ENCODE peak calls at places on chromosome 13, in six cellular contexts. One of them, this sample, is unnamed.

GRCh38 chr13:112248909-112249592 is 127.1 kb upstream of the SPACA7 start:
- DNase-seq in mesenchymal stem cell: no peak
- DNase-seq in H9: no peak
- DNase-seq in neuronal stem cell: no peak
- DNase-seq in mesendoderm: no peak
- DNase-seq in IMR-90: no peak
- DNase-seq in this sample: no peak

GRCh38 chr13:59747529-59747928 is 416.2 kb downstream of the DIAPH3 start:
- DNase-seq in neuronal stem cell: no peak
- DNase-seq in H9: no peak
- DNase-seq in mesenchymal stem cell: no peak
- DNase-seq in IMR-90: no peak
- DNase-seq in mesendoderm: peak
- DNase-seq in this sample: no peak

GRCh38 chr13:48235100-48235813 is 2.3 kb downstream of the ITM2B start:
- DNase-seq in mesenchymal stem cell: peak
- DNase-seq in mesendoderm: peak
- DNase-seq in IMR-90: peak
- DNase-seq in H9: peak
- DNase-seq in neuronal stem cell: no peak
- DNase-seq in this sample: no peak

GRCh38 chr13:42458193-42458592 is 115.8 kb upstream of the TNFSF11 start:
- DNase-seq in mesendoderm: no peak
- DNase-seq in IMR-90: no peak
- DNase-seq in neuronal stem cell: no peak
- DNase-seq in H9: no peak
- DNase-seq in mesenchymal stem cell: no peak
- DNase-seq in this sample: no peak

GRCh38 chr13:73365240-73365639 is 306.4 kb downstream of the KLF5 start:
- DNase-seq in mesenchymal stem cell: no peak
- DNase-seq in mesendoderm: no peak
- DNase-seq in IMR-90: no peak
- DNase-seq in H9: no peak
- DNase-seq in neuronal stem cell: no peak
- DNase-seq in this sample: no peak

GRCh38 chr13:110468986-110469495 is 92.5 kb downstream of the RAB20 start:
- DNase-seq in mesenchymal stem cell: no peak
- DNase-seq in mesendoderm: no peak
- DNase-seq in neuronal stem cell: no peak
- DNase-seq in H9: no peak
- DNase-seq in IMR-90: no peak
- DNase-seq in this sample: no peak

GRCh38 chr13:80962173-80962572 is 621.2 kb upstream of the SPRY2 start:
- DNase-seq in mesenchymal stem cell: no peak
- DNase-seq in neuronal stem cell: no peak
- DNase-seq in H9: no peak
- DNase-seq in mesendoderm: no peak
- DNase-seq in IMR-90: no peak
- DNase-seq in this sample: no peak

GRCh38 chr13:100848304-100848703 is 173.7 kb upstream of the TMTC4 start:
- DNase-seq in neuronal stem cell: no peak
- DNase-seq in mesenchymal stem cell: no peak
- DNase-seq in mesendoderm: no peak
- DNase-seq in IMR-90: no peak
- DNase-seq in H9: no peak
- DNase-seq in this sample: no peak

GRCh38 chr13:109569938-109570711 is 216.3 kb downstream of the IRS2 start:
- DNase-seq in neuronal stem cell: no peak
- DNase-seq in IMR-90: no peak
- DNase-seq in mesenchymal stem cell: no peak
- DNase-seq in mesendoderm: no peak
- DNase-seq in H9: no peak
- DNase-seq in this sample: no peak

GRCh38 chr13:26707122-26708006 is 53.2 kb downstream of the GPR12 start:
- DNase-seq in IMR-90: peak
- DNase-seq in mesenchymal stem cell: peak
- DNase-seq in H9: peak
- DNase-seq in mesendoderm: peak
- DNase-seq in neuronal stem cell: peak
- DNase-seq in this sample: no peak

GRCh38 chr13:37656247-37656940 is 57.8 kb upstream of the POSTN start:
- DNase-seq in neuronal stem cell: no peak
- DNase-seq in IMR-90: peak
- DNase-seq in mesendoderm: peak
- DNase-seq in H9: no peak
- DNase-seq in mesenchymal stem cell: peak
- DNase-seq in this sample: no peak

GRCh38 chr13:77143325-77143907 is 116.5 kb upstream of the FBXL3 start:
- DNase-seq in mesenchymal stem cell: peak
- DNase-seq in neuronal stem cell: no peak
- DNase-seq in IMR-90: peak
- DNase-seq in mesendoderm: no peak
- DNase-seq in H9: no peak
- DNase-seq in this sample: no peak

GRCh38 chr13:110713981-110714797 is 689 bp downstream of the ING1 start:
- DNase-seq in H9: peak
- DNase-seq in mesendoderm: peak
- DNase-seq in IMR-90: peak
- DNase-seq in mesenchymal stem cell: peak
- DNase-seq in neuronal stem cell: peak
- DNase-seq in this sample: peak

GRCh38 chr13:98461525-98462240 is 115.2 kb downstream of the STK24 start:
- DNase-seq in neuronal stem cell: no peak
- DNase-seq in H9: no peak
- DNase-seq in IMR-90: no peak
- DNase-seq in mesenchymal stem cell: no peak
- DNase-seq in mesendoderm: no peak
- DNase-seq in this sample: no peak

GRCh38 chr13:39641645-39642044 is 13.8 kb upstream of the COG6 start:
- DNase-seq in mesenchymal stem cell: no peak
- DNase-seq in neuronal stem cell: no peak
- DNase-seq in H9: no peak
- DNase-seq in IMR-90: no peak
- DNase-seq in mesendoderm: no peak
- DNase-seq in this sample: no peak

GRCh38 chr13:79901336-79901735 is 420.4 kb downstream of the NDFIP2 start:
- DNase-seq in neuronal stem cell: no peak
- DNase-seq in mesenchymal stem cell: peak
- DNase-seq in H9: no peak
- DNase-seq in IMR-90: peak
- DNase-seq in mesendoderm: peak
- DNase-seq in this sample: no peak

GRCh38 chr13:46961719-46962118 is 64.9 kb upstream of the HTR2A start:
- DNase-seq in H9: no peak
- DNase-seq in mesenchymal stem cell: peak
- DNase-seq in mesendoderm: peak
- DNase-seq in neuronal stem cell: no peak
- DNase-seq in IMR-90: peak
- DNase-seq in this sample: no peak

GRCh38 chr13:47215741-47216140 is 318.9 kb upstream of the HTR2A start:
- DNase-seq in mesendoderm: peak
- DNase-seq in mesenchymal stem cell: peak
- DNase-seq in neuronal stem cell: no peak
- DNase-seq in IMR-90: peak
- DNase-seq in H9: no peak
- DNase-seq in this sample: no peak

GRCh38 chr13:94073006-94073744 is 406.3 kb downstream of the DCT start:
- DNase-seq in IMR-90: peak
- DNase-seq in H9: no peak
- DNase-seq in mesendoderm: no peak
- DNase-seq in mesenchymal stem cell: peak
- DNase-seq in neuronal stem cell: no peak
- DNase-seq in this sample: no peak

GRCh38 chr13:20053016-20053415 is 94.5 kb downstream of the ZMYM2 start:
- DNase-seq in mesenchymal stem cell: no peak
- DNase-seq in neuronal stem cell: no peak
- DNase-seq in H9: no peak
- DNase-seq in mesendoderm: no peak
- DNase-seq in IMR-90: no peak
- DNase-seq in this sample: no peak

GRCh38 chr13:94176576-94176975 is 302.9 kb downstream of the DCT start:
- DNase-seq in IMR-90: no peak
- DNase-seq in mesendoderm: no peak
- DNase-seq in mesenchymal stem cell: peak
- DNase-seq in neuronal stem cell: no peak
- DNase-seq in H9: no peak
- DNase-seq in this sample: no peak

GRCh38 chr13:20177049-20177831 is 15.5 kb downstream of the GJB2 start:
- DNase-seq in H9: no peak
- DNase-seq in neuronal stem cell: no peak
- DNase-seq in mesenchymal stem cell: no peak
- DNase-seq in IMR-90: no peak
- DNase-seq in mesendoderm: no peak
- DNase-seq in this sample: no peak

GRCh38 chr13:48315981-48316380 is 12.4 kb downstream of the RB1 start:
- DNase-seq in mesendoderm: no peak
- DNase-seq in neuronal stem cell: no peak
- DNase-seq in H9: no peak
- DNase-seq in mesenchymal stem cell: no peak
- DNase-seq in IMR-90: no peak
- DNase-seq in this sample: no peak

GRCh38 chr13:42684226-42684625 is 97.2 kb upstream of the FAM216B start:
- DNase-seq in IMR-90: no peak
- DNase-seq in H9: no peak
- DNase-seq in mesendoderm: peak
- DNase-seq in mesenchymal stem cell: no peak
- DNase-seq in neuronal stem cell: no peak
- DNase-seq in this sample: no peak

GRCh38 chr13:77310579-77311279 is 16.2 kb downstream of the MYCBP2 start:
- DNase-seq in H9: no peak
- DNase-seq in neuronal stem cell: no peak
- DNase-seq in mesendoderm: no peak
- DNase-seq in IMR-90: no peak
- DNase-seq in mesenchymal stem cell: no peak
- DNase-seq in this sample: no peak

GRCh38 chr13:43230989-43231388 is 207.6 kb downstream of the DNAJC15 start:
- DNase-seq in IMR-90: no peak
- DNase-seq in neuronal stem cell: no peak
- DNase-seq in mesendoderm: no peak
- DNase-seq in H9: no peak
- DNase-seq in mesenchymal stem cell: no peak
- DNase-seq in this sample: no peak

GRCh38 chr13:107104631-107105030 is 536.7 kb upstream of the ARGLU1 start:
- DNase-seq in H9: no peak
- DNase-seq in mesenchymal stem cell: no peak
- DNase-seq in neuronal stem cell: no peak
- DNase-seq in IMR-90: peak
- DNase-seq in mesendoderm: no peak
- DNase-seq in this sample: no peak

GRCh38 chr13:21020581-21020980 is 40.8 kb downstream of the LATS2 start:
- DNase-seq in H9: peak
- DNase-seq in mesendoderm: no peak
- DNase-seq in mesenchymal stem cell: no peak
- DNase-seq in neuronal stem cell: no peak
- DNase-seq in IMR-90: no peak
- DNase-seq in this sample: no peak

DNA sequence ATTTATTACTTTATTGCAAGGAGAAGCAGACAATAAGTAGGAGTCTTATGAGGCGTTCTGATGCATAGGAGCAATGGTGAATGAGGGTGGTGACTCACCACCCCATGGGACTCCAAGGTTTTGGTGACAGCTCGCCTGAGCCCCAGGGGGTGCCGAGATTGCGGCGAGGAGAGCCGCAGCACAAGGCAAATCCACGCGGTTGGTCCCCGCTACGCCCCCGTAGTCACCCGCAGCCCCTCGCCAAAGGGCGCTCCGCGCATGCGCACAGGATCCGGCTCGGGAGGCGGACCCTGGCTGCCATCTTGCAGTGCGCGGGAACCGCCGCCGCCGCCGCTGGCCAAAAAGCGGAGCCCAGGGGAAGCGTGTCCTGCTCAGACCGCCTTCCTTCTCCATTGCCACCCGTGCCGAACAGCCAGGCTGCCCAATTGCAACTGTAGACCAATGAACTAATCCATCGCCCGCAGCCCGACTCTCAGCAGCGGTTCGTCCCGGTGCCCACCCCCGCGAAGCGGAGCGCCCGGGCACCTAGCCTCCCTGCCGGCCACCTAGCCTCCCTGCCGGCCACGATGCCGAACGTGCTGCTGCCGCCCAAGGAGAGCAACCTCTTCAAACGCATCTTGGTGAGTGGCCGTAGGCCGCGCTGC is at the start of gene NAA16:
- DNase-seq in mesenchymal stem cell: peak
- DNase-seq in neuronal stem cell: peak
- DNase-seq in H9: peak
- DNase-seq in IMR-90: peak
- DNase-seq in mesendoderm: peak
- DNase-seq in this sample: peak
- H4K8ac ChIP-seq in mesenchymal stem cell: peak
- H4K8ac ChIP-seq in neuronal stem cell: no peak
- H4K8ac ChIP-seq in H9: no peak
- H4K8ac ChIP-seq in IMR-90: peak
- H4K8ac ChIP-seq in mesendoderm: no peak
- H4K8ac ChIP-seq in this sample: peak

GRCh38 chr13:113736258-113736731 is 22.7 kb upstream of the TMEM255B start:
- DNase-seq in neuronal stem cell: no peak
- DNase-seq in IMR-90: no peak
- DNase-seq in mesendoderm: no peak
- DNase-seq in H9: no peak
- DNase-seq in mesenchymal stem cell: no peak
- DNase-seq in this sample: no peak
- H4K8ac ChIP-seq in neuronal stem cell: no peak
- H4K8ac ChIP-seq in IMR-90: no peak
- H4K8ac ChIP-seq in mesendoderm: no peak
- H4K8ac ChIP-seq in H9: no peak
- H4K8ac ChIP-seq in mesenchymal stem cell: no peak
- H4K8ac ChIP-seq in this sample: no peak

GRCh38 chr13:53104120-53104519 is 75.5 kb downstream of the OLFM4 start:
- DNase-seq in H9: no peak
- DNase-seq in IMR-90: no peak
- DNase-seq in mesenchymal stem cell: no peak
- DNase-seq in neuronal stem cell: no peak
- DNase-seq in mesendoderm: no peak
- DNase-seq in this sample: no peak
- H4K8ac ChIP-seq in H9: no peak
- H4K8ac ChIP-seq in IMR-90: no peak
- H4K8ac ChIP-seq in mesenchymal stem cell: no peak
- H4K8ac ChIP-seq in neuronal stem cell: no peak
- H4K8ac ChIP-seq in mesendoderm: no peak
- H4K8ac ChIP-seq in this sample: no peak

GRCh38 chr13:99572921-99573320 is 71.6 kb downstream of the TM9SF2 start:
- DNase-seq in neuronal stem cell: no peak
- DNase-seq in mesendoderm: no peak
- DNase-seq in H9: no peak
- DNase-seq in IMR-90: no peak
- DNase-seq in mesenchymal stem cell: no peak
- DNase-seq in this sample: no peak

GRCh38 chr13:99575376-99575775 is 74.1 kb downstream of the TM9SF2 start:
- DNase-seq in H9: peak
- DNase-seq in IMR-90: no peak
- DNase-seq in mesenchymal stem cell: no peak
- DNase-seq in neuronal stem cell: no peak
- DNase-seq in mesendoderm: no peak
- DNase-seq in this sample: peak

GRCh38 chr13:99582511-99582910 is 81.2 kb downstream of the TM9SF2 start:
- DNase-seq in mesendoderm: no peak
- DNase-seq in H9: no peak
- DNase-seq in IMR-90: no peak
- DNase-seq in mesenchymal stem cell: no peak
- DNase-seq in neuronal stem cell: no peak
- DNase-seq in this sample: no peak

GRCh38 chr13:99580500-99581268 is 79.4 kb downstream of the TM9SF2 start:
- DNase-seq in H9: no peak
- DNase-seq in mesenchymal stem cell: no peak
- DNase-seq in IMR-90: no peak
- DNase-seq in neuronal stem cell: no peak
- DNase-seq in mesendoderm: no peak
- DNase-seq in this sample: no peak

GRCh38 chr13:99577934-99578917 is 77.0 kb downstream of the TM9SF2 start:
- DNase-seq in IMR-90: no peak
- DNase-seq in mesendoderm: peak
- DNase-seq in neuronal stem cell: no peak
- DNase-seq in H9: no peak
- DNase-seq in mesenchymal stem cell: peak
- DNase-seq in this sample: no peak
- H4K8ac ChIP-seq in IMR-90: no peak
- H4K8ac ChIP-seq in mesendoderm: no peak
- H4K8ac ChIP-seq in neuronal stem cell: no peak
- H4K8ac ChIP-seq in H9: no peak
- H4K8ac ChIP-seq in mesenchymal stem cell: no peak
- H4K8ac ChIP-seq in this sample: no peak